ENCODE peak calls at places on chromosomes 11 and 22, in six cellular contexts. K is lower lobe of right lung, F is BJ, H is cardiac muscle cell, G is right lobe of liver, N is fibroblast of lung. A is an unnamed sample.
A peak's percentile ranks its signal among the peaks of the same experiment; 100 is the strongest.

GRCh38 chr11:37264783-37265182 is 666.7 kb upstream of the RAG2 start:
- DNase-seq in G (no peak), K (no peak), H (no peak), F (no peak), N (peak; percentile 0), A (no peak)

GRCh38 chr11:9527481-9528140 is 45.9 kb upstream of the WEE1 start:
- DNase-seq in K (no peak), G (no peak), H (no peak), F (peak; percentile 41), N (peak; percentile 94), A (peak; percentile 98)

GRCh38 chr11:107856981-107857517 is 1.5 kb downstream of the SLC35F2 start:
- DNase-seq in F (no peak), N (no peak), G (no peak), K (no peak), H (no peak), A (no peak)

GRCh38 chr11:47590026-47590861 is 3.8 kb downstream of the FAM180B start:
- DNase-seq in G (no peak), H (no peak), N (peak; percentile 25), F (no peak), K (no peak), A (no peak)

GRCh38 chr11:35158371-35159081 is 19.6 kb downstream of the CD44 start:
- DNase-seq in F (no peak), G (no peak), N (peak; percentile 44), K (no peak), H (no peak), A (no peak)

GRCh38 chr11:113877673-113878060 is 2.3 kb upstream of the USP28 start:
- DNase-seq in K (no peak), N (no peak), G (no peak), F (no peak), H (no peak), A (no peak)

GRCh38 chr11:69194956-69195355 is 39.2 kb downstream of the SMIM38 start:
- DNase-seq in G (no peak), H (no peak), N (no peak), K (no peak), F (no peak), A (no peak)

GRCh38 chr11:86803136-86803535 is 2.8 kb downstream of the PRSS23 start:
- DNase-seq in N (no peak), H (no peak), G (no peak), F (no peak), K (no peak), A (no peak)

GRCh38 chr22:25193548-25193947 is 6.1 kb upstream of the CRYBB3 start:
- DNase-seq in N (no peak), F (no peak), H (peak; percentile 68), K (no peak), G (no peak), A (no peak)

GRCh38 chr11:18836415-18836814 is 44.8 kb upstream of the PTPN5 start:
- DNase-seq in N (no peak), H (peak; percentile 77), G (no peak), F (no peak), K (no peak), A (no peak)

GRCh38 chr11:113994077-113994954 is 19.4 kb downstream of the HTR3A start:
- DNase-seq in H (peak; percentile 36), G (no peak), K (no peak), N (no peak), F (no peak), A (no peak)

GRCh38 chr11:37394236-37394870 is 796.3 kb upstream of the RAG2 start:
- DNase-seq in N (no peak), F (no peak), G (no peak), K (no peak), H (no peak), A (no peak)

GRCh38 chr11:34757026-34757451 is 136.1 kb downstream of the EHF start:
- DNase-seq in G (no peak), N (no peak), K (no peak), F (no peak), H (no peak), A (no peak)

GRCh38 chr22:23695748-23696325 is 5.0 kb downstream of the RGL4 start:
- DNase-seq in K (no peak), G (no peak), N (no peak), H (no peak), F (no peak), A (no peak)

GRCh38 chr22:23698094-23698493 is 7.3 kb downstream of the RGL4 start:
- DNase-seq in H (no peak), N (no peak), F (no peak), K (no peak), G (no peak), A (no peak)

GRCh38 chr22:23697031-23697970 is 6.5 kb downstream of the RGL4 start:
- DNase-seq in F (no peak), H (no peak), N (no peak), G (no peak), K (no peak), A (no peak)

GRCh38 chr22:23695141-23695540 is 4.3 kb downstream of the RGL4 start:
- DNase-seq in K (no peak), F (no peak), N (no peak), G (no peak), H (no peak), A (no peak)

GRCh38 chr22:23696326-23696851 is 5.6 kb downstream of the RGL4 start:
- DNase-seq in H (no peak), G (no peak), N (peak; percentile 46), F (no peak), K (peak; percentile 66), A (no peak)
- H3K4me3 ChIP-seq in H (no peak overlapping the region), G (no peak overlapping the region), N (no peak overlapping the region), F (no peak overlapping the region), K (no peak overlapping the region), A (no peak overlapping the region)

GRCh38 chr11:43278302-43278956 is 33.4 kb upstream of the API5 start:
- DNase-seq in K (no peak), N (peak; percentile 19), G (no peak), F (no peak), H (peak; percentile 19), A (no peak)
- TF ChIP-seq CTCF in K (no peak), N (peak; percentile 39), G (peak; percentile 12), F (peak; percentile 38), H (peak; percentile 44), A (peak; percentile 44)

GRCh38 chr11:41926339-41926738 is 466.9 kb upstream of the LRRC4C start:
- DNase-seq in G (no peak), K (no peak), F (no peak), H (no peak), N (no peak), A (no peak)

GRCh38 chr11:41920374-41920773 is 460.9 kb upstream of the LRRC4C start:
- DNase-seq in H (no peak), G (no peak), F (no peak), K (no peak), N (no peak), A (no peak)

GRCh38 chr11:41917900-41918299 is 458.4 kb upstream of the LRRC4C start:
- DNase-seq in H (no peak), F (no peak), G (no peak), K (no peak), N (no peak), A (no peak)

DNA sequence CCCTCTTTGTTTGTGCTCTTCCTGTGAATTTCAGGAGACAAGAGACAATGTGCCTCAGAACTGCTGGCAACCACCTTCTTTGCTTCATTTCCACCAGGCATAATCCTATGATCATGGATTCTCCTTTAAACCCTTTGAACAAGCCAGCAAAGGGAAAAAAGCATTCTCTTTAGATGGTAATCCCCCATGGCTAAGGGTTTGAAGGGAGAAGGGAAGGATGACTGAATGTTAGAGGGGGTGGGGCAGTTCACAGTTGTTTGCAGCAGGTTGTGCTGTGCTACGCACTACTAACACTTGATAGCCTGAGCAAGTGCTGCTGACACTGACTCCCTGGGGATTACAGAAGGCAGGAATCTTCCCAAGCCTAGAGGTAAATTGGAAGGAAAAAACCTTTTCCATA is 462.5 kb upstream of the LRRC4C start:
- DNase-seq in G (no peak), N (no peak), F (no peak), K (no peak), H (no peak), A (no peak)
- H3K4me3 ChIP-seq in G (no peak overlapping the region), N (no peak overlapping the region), F (no peak overlapping the region), K (no peak overlapping the region), H (no peak overlapping the region), A (no peak overlapping the region)

GRCh38 chr11:43557553-43558031 is 122.9 kb upstream of the HSD17B12 start:
- DNase-seq in F (no peak), H (peak; percentile 68), N (no peak), G (no peak), K (no peak), A (no peak)
- TF ChIP-seq CTCF in F (peak; percentile 6), H (peak; percentile 19), N (peak; percentile 26), G (no peak), K (no peak), A (peak; percentile 27)